ENCODE peak calls at places on chromosomes 13 and 19, in four cellular contexts. One of them, this sample, is unnamed.

GRCh38 chr19:19040417-19040816 is 7.0 kb downstream of the ARMC6 start:
- DNase-seq in stomach: peak
- DNase-seq in tibial nerve: peak
- DNase-seq in IMR-90: peak
- DNase-seq in this sample: peak

GRCh38 chr19:54439174-54439851 is 9.7 kb upstream of the LENG8 start:
- DNase-seq in stomach: peak
- DNase-seq in tibial nerve: peak
- DNase-seq in IMR-90: no peak
- DNase-seq in this sample: peak

GRCh38 chr19:58395979-58396627 is 647 bp downstream of the RNF225 start:
- DNase-seq in stomach: no peak
- DNase-seq in tibial nerve: no peak
- DNase-seq in IMR-90: no peak
- DNase-seq in this sample: no peak

GRCh38 chr13:89846890-89847585 is 1500.4 kb upstream of the MIR17HG start:
- DNase-seq in stomach: no peak
- DNase-seq in tibial nerve: no peak
- DNase-seq in IMR-90: peak
- DNase-seq in this sample: peak

GRCh38 chr19:41154060-41154459 is 39.0 kb upstream of the CYP2S1 start:
- DNase-seq in stomach: no peak
- DNase-seq in tibial nerve: no peak
- DNase-seq in IMR-90: no peak
- DNase-seq in this sample: no peak

GRCh38 chr19:45601115-45601514 is 897 bp downstream of the GPR4 start:
- DNase-seq in stomach: no peak
- DNase-seq in tibial nerve: no peak
- DNase-seq in IMR-90: no peak
- DNase-seq in this sample: no peak

GRCh38 chr19:46195104-46195503 is 34.4 kb upstream of the IGFL1 start:
- DNase-seq in stomach: no peak
- DNase-seq in tibial nerve: no peak
- DNase-seq in IMR-90: no peak
- DNase-seq in this sample: no peak

GRCh38 chr19:39397360-39398296 is 6.5 kb downstream of the MED29 start:
- DNase-seq in stomach: peak
- DNase-seq in tibial nerve: peak
- DNase-seq in IMR-90: peak
- DNase-seq in this sample: peak

GRCh38 chr13:41700790-41701310 is 243.5 kb downstream of the RGCC start:
- DNase-seq in stomach: no peak
- DNase-seq in tibial nerve: no peak
- DNase-seq in IMR-90: peak
- DNase-seq in this sample: peak

GRCh38 chr19:18507021-18507726 is 14.7 kb downstream of the ELL start:
- DNase-seq in stomach: peak
- DNase-seq in tibial nerve: no peak
- DNase-seq in IMR-90: no peak
- DNase-seq in this sample: no peak

GRCh38 chr19:45151821-45152503 is 8.8 kb downstream of the NKPD1 start:
- DNase-seq in stomach: no peak
- DNase-seq in tibial nerve: no peak
- DNase-seq in IMR-90: no peak
- DNase-seq in this sample: no peak

GRCh38 chr13:23616228-23616627 is 46.0 kb downstream of the TNFRSF19 start:
- DNase-seq in stomach: no peak
- DNase-seq in tibial nerve: no peak
- DNase-seq in IMR-90: no peak
- DNase-seq in this sample: no peak

GRCh38 chr19:12666305-12667048 is at the start of the genes MAN2B1 and WDR83:
- DNase-seq in stomach: peak
- DNase-seq in tibial nerve: peak
- DNase-seq in IMR-90: peak
- DNase-seq in this sample: peak

GRCh38 chr19:52689804-52690394 is 44.9 kb downstream of the ZNF611 start:
- DNase-seq in stomach: peak
- DNase-seq in tibial nerve: peak
- DNase-seq in IMR-90: no peak
- DNase-seq in this sample: peak

GRCh38 chr13:34654203-34654602 is 287.9 kb upstream of the NBEA start:
- DNase-seq in stomach: no peak
- DNase-seq in tibial nerve: no peak
- DNase-seq in IMR-90: no peak
- DNase-seq in this sample: no peak

GRCh38 chr19:18091217-18091608 is 4.5 kb upstream of the IL12RB1 start:
- DNase-seq in stomach: peak
- DNase-seq in tibial nerve: peak
- DNase-seq in IMR-90: no peak
- DNase-seq in this sample: no peak

GRCh38 chr13:90564096-90564495 is 783.4 kb upstream of the MIR17HG start:
- DNase-seq in stomach: no peak
- DNase-seq in tibial nerve: no peak
- DNase-seq in IMR-90: no peak
- DNase-seq in this sample: no peak

GRCh38 chr13:50318887-50319286 is 303.6 kb downstream of the KCNRG start:
- DNase-seq in stomach: no peak
- DNase-seq in tibial nerve: no peak
- DNase-seq in IMR-90: no peak
- DNase-seq in this sample: no peak

GRCh38 chr13:29589967-29590366 is 5.5 kb downstream of the SLC7A1 start:
- DNase-seq in stomach: no peak
- DNase-seq in tibial nerve: no peak
- DNase-seq in IMR-90: no peak
- DNase-seq in this sample: no peak

GRCh38 chr13:97011446-97012131 is 17.3 kb upstream of the OXGR1 start:
- DNase-seq in stomach: no peak
- DNase-seq in tibial nerve: no peak
- DNase-seq in IMR-90: no peak
- DNase-seq in this sample: no peak

GRCh38 chr19:4229179-4229931 is at the start of gene EBI3:
- DNase-seq in stomach: no peak
- DNase-seq in tibial nerve: peak
- DNase-seq in IMR-90: peak
- DNase-seq in this sample: no peak

GRCh38 chr13:85738696-85739320 is 60.4 kb downstream of the SLITRK6 start:
- DNase-seq in stomach: no peak
- DNase-seq in tibial nerve: no peak
- DNase-seq in IMR-90: peak
- DNase-seq in this sample: peak

GRCh38 chr19:16018801-16019551 is 57.3 kb upstream of the TPM4 start:
- DNase-seq in stomach: peak
- DNase-seq in tibial nerve: no peak
- DNase-seq in IMR-90: no peak
- DNase-seq in this sample: no peak

GRCh38 chr13:94324409-94325147 is 154.9 kb downstream of the DCT start:
- DNase-seq in stomach: no peak
- DNase-seq in tibial nerve: no peak
- DNase-seq in IMR-90: no peak
- DNase-seq in this sample: no peak

GRCh38 chr19:17370026-17370587 is 7.0 kb downstream of the PLVAP start:
- DNase-seq in stomach: no peak
- DNase-seq in tibial nerve: peak
- DNase-seq in IMR-90: peak
- DNase-seq in this sample: no peak

GRCh38 chr13:111554539-111555267 is 234.3 kb downstream of the TEX29 start:
- DNase-seq in stomach: no peak
- DNase-seq in tibial nerve: no peak
- DNase-seq in IMR-90: no peak
- DNase-seq in this sample: no peak

GRCh38 chr19:33447336-33448158 is 74.0 kb downstream of the CEBPG start:
- DNase-seq in stomach: no peak
- DNase-seq in tibial nerve: no peak
- DNase-seq in IMR-90: no peak
- DNase-seq in this sample: no peak

GRCh38 chr13:35923347-35923746 is 207.8 kb downstream of the DCLK1 start:
- DNase-seq in stomach: no peak
- DNase-seq in tibial nerve: no peak
- DNase-seq in IMR-90: peak
- DNase-seq in this sample: peak

GRCh38 chr13:109274188-109274821 is 512.1 kb downstream of the IRS2 start:
- DNase-seq in stomach: no peak
- DNase-seq in tibial nerve: no peak
- DNase-seq in IMR-90: peak
- DNase-seq in this sample: peak

GRCh38 chr13:93502071-93502470 is 275.5 kb downstream of the GPC6 start:
- DNase-seq in stomach: no peak
- DNase-seq in tibial nerve: no peak
- DNase-seq in IMR-90: no peak
- DNase-seq in this sample: no peak

GRCh38 chr13:110417537-110417908 is 110.4 kb downstream of the COL4A2 start:
- DNase-seq in stomach: no peak
- DNase-seq in tibial nerve: no peak
- DNase-seq in IMR-90: no peak
- DNase-seq in this sample: no peak

GRCh38 chr13:46089213-46089612 is 15.6 kb downstream of the CPB2 start:
- DNase-seq in stomach: no peak
- DNase-seq in tibial nerve: no peak
- DNase-seq in IMR-90: no peak
- DNase-seq in this sample: no peak

GRCh38 chr13:74114202-74114601 is 20.0 kb downstream of the KLF12 start:
- DNase-seq in stomach: no peak
- DNase-seq in tibial nerve: no peak
- DNase-seq in IMR-90: peak
- DNase-seq in this sample: peak

GRCh38 chr19:43446746-43447489 is 18.5 kb downstream of the LYPD3 start:
- DNase-seq in stomach: peak
- DNase-seq in tibial nerve: peak
- DNase-seq in IMR-90: peak
- DNase-seq in this sample: peak

GRCh38 chr13:60689076-60689475 is 292.1 kb downstream of the TDRD3 start:
- DNase-seq in stomach: no peak
- DNase-seq in tibial nerve: no peak
- DNase-seq in IMR-90: no peak
- DNase-seq in this sample: no peak

DNA sequence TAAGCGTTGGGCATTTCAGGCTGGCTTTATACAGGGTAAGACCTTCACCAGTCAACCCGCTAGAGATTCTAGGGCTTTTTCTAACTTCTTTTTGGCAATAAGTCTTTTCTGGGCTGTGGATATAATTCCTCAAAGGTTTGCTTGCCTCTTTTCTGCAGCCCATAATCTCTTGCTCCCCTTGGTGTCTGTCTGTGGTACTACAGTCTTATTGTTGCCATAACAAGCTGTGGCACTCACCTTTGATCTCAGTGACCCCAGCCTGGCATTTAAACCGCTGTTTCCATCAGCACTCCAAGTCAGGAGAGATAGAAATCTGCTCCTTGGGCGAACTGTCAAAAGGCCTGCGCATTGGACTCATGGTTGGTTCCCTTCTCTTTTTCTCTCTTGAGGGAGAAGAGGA is 14.5 kb upstream of the MPHOSPH8 start:
- DNase-seq in stomach: no peak
- DNase-seq in tibial nerve: no peak
- DNase-seq in IMR-90: peak
- DNase-seq in this sample: peak
- TF ChIP-seq CTCF in stomach: peak
- TF ChIP-seq CTCF in tibial nerve: peak
- TF ChIP-seq CTCF in IMR-90: peak
- TF ChIP-seq CTCF in this sample: peak

DNA sequence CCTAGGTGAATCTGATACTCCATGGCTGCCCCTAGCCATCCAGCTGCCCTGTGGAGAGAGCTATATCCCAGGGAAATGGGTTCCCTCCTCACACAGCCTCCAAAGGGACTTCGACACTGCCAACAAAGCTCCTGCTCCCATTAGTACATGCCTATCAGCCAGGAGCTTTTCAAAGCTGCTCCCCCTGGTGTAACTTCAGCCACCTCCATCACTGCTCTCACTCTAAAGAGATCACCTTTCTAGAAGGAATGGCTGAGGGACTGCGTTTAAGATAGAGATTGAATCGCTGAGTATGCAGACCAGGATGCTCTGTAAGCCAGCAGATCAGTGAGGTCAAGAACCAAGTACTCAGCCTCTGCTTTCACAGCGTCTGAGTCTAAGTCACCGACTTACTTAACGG is 213.7 kb downstream of the NALCN start:
- DNase-seq in stomach: no peak
- DNase-seq in tibial nerve: no peak
- DNase-seq in IMR-90: no peak
- DNase-seq in this sample: no peak
- TF ChIP-seq CTCF in stomach: no peak
- TF ChIP-seq CTCF in tibial nerve: no peak
- TF ChIP-seq CTCF in IMR-90: no peak
- TF ChIP-seq CTCF in this sample: no peak

DNA sequence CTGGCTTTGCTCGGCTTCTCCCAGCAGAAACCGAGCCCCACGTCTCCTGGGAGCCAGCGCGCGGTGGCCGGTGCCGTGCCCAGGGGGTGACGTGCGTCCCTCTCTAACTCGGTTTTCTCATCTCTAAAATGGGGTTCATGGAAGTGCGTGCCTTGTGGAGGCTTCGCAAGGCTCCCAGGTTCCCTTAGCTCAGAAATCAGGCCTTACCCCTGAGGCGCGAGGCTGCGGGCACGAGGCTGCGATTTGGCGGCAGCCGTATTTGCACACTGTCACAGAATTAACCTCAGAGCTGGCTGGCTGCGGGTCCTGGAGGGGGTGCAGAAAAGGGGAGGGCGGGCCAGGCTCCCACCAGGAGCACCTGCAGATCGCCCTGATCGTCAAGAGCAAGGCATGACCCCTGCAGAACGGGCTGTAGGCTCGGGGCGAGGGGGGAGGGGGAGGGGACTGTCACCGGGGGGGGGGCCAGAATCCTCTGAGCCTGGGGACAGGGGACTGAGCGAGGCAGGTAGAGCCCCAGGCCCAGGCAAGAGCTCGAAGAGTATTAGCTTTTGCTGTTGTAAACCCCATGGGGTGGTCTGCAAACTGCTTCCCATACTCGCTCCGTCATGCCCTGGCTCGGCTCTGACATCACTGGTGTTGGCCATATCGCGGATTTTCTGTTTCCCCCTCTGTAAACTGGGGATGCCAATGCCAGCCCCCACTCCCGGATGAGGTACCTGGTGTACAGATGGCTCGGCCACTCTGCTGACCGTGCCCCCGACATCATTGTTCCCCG is 62.2 kb downstream of the CCNE1 start:
- DNase-seq in stomach: no peak
- DNase-seq in tibial nerve: no peak
- DNase-seq in IMR-90: no peak
- DNase-seq in this sample: no peak
- TF ChIP-seq CTCF in stomach: peak
- TF ChIP-seq CTCF in tibial nerve: peak
- TF ChIP-seq CTCF in IMR-90: no peak
- TF ChIP-seq CTCF in this sample: no peak

GRCh38 chr19:14516048-14516534 is 2.1 kb downstream of the DNAJB1 start:
- DNase-seq in stomach: no peak
- DNase-seq in tibial nerve: no peak
- DNase-seq in IMR-90: no peak
- DNase-seq in this sample: no peak
- TF ChIP-seq CTCF in stomach: no peak
- TF ChIP-seq CTCF in tibial nerve: no peak
- TF ChIP-seq CTCF in IMR-90: no peak
- TF ChIP-seq CTCF in this sample: peak

This sample was measured in epithelial cell of esophagus.